ENCODE peak calls at places on chromosome 20, in ten cellular contexts. B, Z, E, L, W, M, V, D, Y and U are unnamed samples.

GRCh38 chr20:53611449-53611894 is 17.8 kb upstream of the ZNF217 start:
- DNase-seq in D (no peak), Y (no peak), L (no peak), Z (peak; percentile 90), E (peak; percentile 14), B (no peak), V (peak; percentile 98), W (peak; percentile 99), M (no peak), U (no peak)

GRCh38 chr20:45823949-45824835 is 2.9 kb downstream of the TNNC2 start:
- DNase-seq in M (peak; percentile 37), B (no peak), Y (peak; percentile 73), Z (no peak), V (no peak), W (peak; percentile 47), L (peak; percentile 64), E (no peak), D (peak; percentile 85), U (peak; percentile 81)

GRCh38 chr20:57999465-58000111 is 228.9 kb downstream of the ANKRD60 start:
- DNase-seq in D (no peak), W (no peak), V (no peak), Y (no peak), Z (no peak), M (peak; percentile 50), L (no peak), E (no peak), B (no peak), U (no peak)

GRCh38 chr20:25739615-25740320 is 43.1 kb upstream of the ZNF337 start:
- DNase-seq in D (no peak), B (no peak), Z (no peak), W (peak; percentile 5), V (peak; percentile 8), L (peak; percentile 40), M (no peak), Y (no peak), E (no peak), U (no peak)

GRCh38 chr20:33132858-33133615 is 34.9 kb upstream of the BPIFA2 start:
- DNase-seq in B (no peak), V (no peak), W (no peak), L (no peak), Z (no peak), M (no peak), Y (no peak), E (no peak), D (no peak), U (no peak)

GRCh38 chr20:62624325-62624690 is 18.0 kb upstream of the SLCO4A1 start:
- DNase-seq in E (no peak), D (peak; percentile 73), W (no peak), Z (no peak), L (peak; percentile 19), B (no peak), Y (no peak), M (no peak), V (no peak), U (peak; percentile 86)

GRCh38 chr20:12963456-12963855 is 45.3 kb upstream of the SPTLC3 start:
- DNase-seq in B (no peak), W (no peak), M (no peak), E (no peak), L (no peak), Y (no peak), Z (no peak), D (no peak), V (no peak), U (no peak)

GRCh38 chr20:9474835-9475413 is 39.5 kb upstream of the LAMP5 start:
- DNase-seq in M (no peak), W (no peak), D (no peak), V (no peak), Z (no peak), E (no peak), Y (no peak), L (no peak), B (no peak), U (no peak)

GRCh38 chr20:20664795-20665194 is 47.6 kb downstream of the RALGAPA2 start:
- DNase-seq in L (peak; percentile 85), Z (no peak), V (peak; percentile 3), D (peak; percentile 69), Y (no peak), M (peak; percentile 9), E (no peak), B (peak; percentile 81), W (peak; percentile 52), U (no peak)

GRCh38 chr20:3783068-3783489 is 1.8 kb upstream of the SPEF1 start:
- DNase-seq in B (no peak), D (no peak), E (no peak), Z (no peak), M (no peak), L (no peak), W (no peak), Y (no peak), V (no peak), U (no peak)

GRCh38 chr20:38961530-38962043 is 557 bp upstream of the DHX35 start:
- DNase-seq in L (no peak), M (no peak), E (no peak), V (peak; percentile 35), W (no peak), Y (no peak), Z (no peak), D (no peak), B (peak; percentile 52), U (no peak)

GRCh38 chr20:62620624-62621023 is 21.7 kb upstream of the SLCO4A1 start:
- DNase-seq in M (no peak), D (no peak), B (no peak), Y (no peak), Z (no peak), V (no peak), L (no peak), W (no peak), E (no peak), U (peak; percentile 83)

GRCh38 chr20:58719971-58720371 is 27.4 kb downstream of the NPEPL1 start:
- DNase-seq in V (no peak), Z (no peak), M (peak; percentile 3), W (no peak), Y (no peak), L (no peak), D (peak; percentile 27), E (no peak), B (no peak), U (no peak)

GRCh38 chr20:46060301-46060881 is 29.4 kb downstream of the NCOA5 start:
- DNase-seq in L (peak; percentile 53), W (no peak), D (no peak), E (no peak), B (no peak), V (no peak), Y (no peak), Z (no peak), M (no peak), U (no peak)

GRCh38 chr20:6590891-6591679 is 176.4 kb upstream of the BMP2 start:
- DNase-seq in V (no peak), M (no peak), Y (no peak), D (no peak), L (peak; percentile 49), Z (peak; percentile 35), W (peak; percentile 67), E (no peak), B (peak; percentile 51), U (no peak)

GRCh38 chr20:23111944-23112342 is 25.8 kb upstream of the CD93 start:
- DNase-seq in Y (no peak), E (no peak), M (no peak), B (no peak), Z (no peak), W (no peak), L (no peak), V (no peak), D (no peak), U (peak; percentile 38)

GRCh38 chr20:19976595-19977372 is 40.4 kb upstream of the NAA20 start:
- DNase-seq in Y (peak; percentile 69), E (peak; percentile 65), D (no peak), L (no peak), Z (peak; percentile 74), V (peak; percentile 78), B (no peak), M (no peak), W (peak; percentile 86), U (peak; percentile 86)

GRCh38 chr20:5654557-5654956 is 95.6 kb upstream of the SHLD1 start:
- DNase-seq in M (no peak), Z (no peak), L (peak; percentile 60), Y (no peak), D (no peak), V (peak; percentile 46), B (no peak), E (no peak), W (peak; percentile 96), U (no peak)

GRCh38 chr20:36465109-36466080 is 75.9 kb upstream of the MYL9 start:
- DNase-seq in Z (peak; percentile 65), E (no peak), W (peak; percentile 85), Y (no peak), D (no peak), V (peak; percentile 83), L (peak; percentile 75), M (peak; percentile 35), B (no peak), U (no peak)

GRCh38 chr20:54098044-54098443 is 27.6 kb upstream of the BCAS1 start:
- DNase-seq in Z (no peak), W (no peak), E (no peak), V (no peak), L (no peak), Y (no peak), B (no peak), D (no peak), M (no peak), U (no peak)

GRCh38 chr20:17971571-17972013 is 2.8 kb downstream of the MGME1 start:
- DNase-seq in E (no peak), B (no peak), D (no peak), Y (no peak), W (peak; percentile 85), Z (no peak), M (no peak), L (peak; percentile 81), V (peak; percentile 45), U (no peak)

GRCh38 chr20:50295762-50296449 is 105.3 kb downstream of the CEBPB start:
- DNase-seq in V (no peak), E (no peak), Z (no peak), Y (no peak), W (no peak), B (peak; percentile 96), D (no peak), L (no peak), M (no peak), U (peak; percentile 84)

GRCh38 chr20:60009826-60010616 is 51.8 kb downstream of the CDH26 start:
- DNase-seq in E (no peak), D (peak; percentile 54), M (no peak), L (no peak), V (no peak), Y (no peak), B (no peak), Z (no peak), W (no peak), U (no peak)

GRCh38 chr20:17721802-17722486 is 22.2 kb downstream of the BANF2 start:
- DNase-seq in E (peak; percentile 74), W (peak; percentile 30), L (no peak), D (no peak), M (no peak), Y (no peak), B (no peak), V (no peak), Z (no peak), U (no peak)

GRCh38 chr20:25046181-25046641 is 11.7 kb downstream of the ACSS1 start:
- DNase-seq in V (no peak), Y (peak; percentile 17), Z (no peak), M (no peak), D (no peak), W (no peak), B (no peak), L (no peak), E (peak; percentile 70), U (peak; percentile 82)

GRCh38 chr20:15612746-15613145 is 960.5 kb downstream of the KIF16B start:
- DNase-seq in V (no peak), L (no peak), B (no peak), Z (no peak), M (no peak), D (no peak), E (no peak), Y (no peak), W (no peak), U (no peak)